ENCODE peak calls at places on chromosomes 4 and X, in five cellular contexts. One of them, this sample, is unnamed.

GRCh38 chr4:6372649-6373525 is 99.5 kb downstream of the PPP2R2C start:
- DNase-seq in stimulated activated CD4-positive, alpha-beta T cell treated with anti-CD3 and anti-CD28 coated beads, Interleukin-2, amount 100 ng/mL, for 48 hours: no peak
- DNase-seq in mucosa of descending colon: peak
- DNase-seq in testis: peak
- DNase-seq in epithelial cell of proximal tubule: no peak
- DNase-seq in this sample: peak

GRCh38 chrX:23919706-23920320 is 12.0 kb downstream of the CXorf58 start:
- DNase-seq in epithelial cell of proximal tubule: no peak
- DNase-seq in mucosa of descending colon: peak
- DNase-seq in stimulated activated CD4-positive, alpha-beta T cell treated with anti-CD3 and anti-CD28 coated beads, Interleukin-2, amount 100 ng/mL, for 48 hours: no peak
- DNase-seq in testis: no peak
- DNase-seq in this sample: no peak

GRCh38 chr4:133320576-133321170 is 171.6 kb downstream of the PCDH10 start:
- DNase-seq in mucosa of descending colon: peak
- DNase-seq in stimulated activated CD4-positive, alpha-beta T cell treated with anti-CD3 and anti-CD28 coated beads, Interleukin-2, amount 100 ng/mL, for 48 hours: no peak
- DNase-seq in testis: peak
- DNase-seq in epithelial cell of proximal tubule: peak
- DNase-seq in this sample: no peak

GRCh38 chr4:110609044-110609750 is 13.7 kb downstream of the PITX2 start:
- DNase-seq in epithelial cell of proximal tubule: no peak
- DNase-seq in stimulated activated CD4-positive, alpha-beta T cell treated with anti-CD3 and anti-CD28 coated beads, Interleukin-2, amount 100 ng/mL, for 48 hours: no peak
- DNase-seq in mucosa of descending colon: no peak
- DNase-seq in testis: no peak
- DNase-seq in this sample: no peak

GRCh38 chr4:113539408-113539807 is 222.1 kb downstream of the CAMK2D start:
- DNase-seq in epithelial cell of proximal tubule: peak
- DNase-seq in testis: no peak
- DNase-seq in stimulated activated CD4-positive, alpha-beta T cell treated with anti-CD3 and anti-CD28 coated beads, Interleukin-2, amount 100 ng/mL, for 48 hours: peak
- DNase-seq in mucosa of descending colon: no peak
- DNase-seq in this sample: no peak

GRCh38 chr4:159504634-159505033 is 401.8 kb downstream of the RAPGEF2 start:
- DNase-seq in stimulated activated CD4-positive, alpha-beta T cell treated with anti-CD3 and anti-CD28 coated beads, Interleukin-2, amount 100 ng/mL, for 48 hours: no peak
- DNase-seq in epithelial cell of proximal tubule: no peak
- DNase-seq in testis: no peak
- DNase-seq in mucosa of descending colon: no peak
- DNase-seq in this sample: no peak

GRCh38 chrX:107729558-107730297 is 45.9 kb downstream of the TSC22D3 start:
- DNase-seq in testis: no peak
- DNase-seq in stimulated activated CD4-positive, alpha-beta T cell treated with anti-CD3 and anti-CD28 coated beads, Interleukin-2, amount 100 ng/mL, for 48 hours: no peak
- DNase-seq in epithelial cell of proximal tubule: no peak
- DNase-seq in mucosa of descending colon: no peak
- DNase-seq in this sample: peak

GRCh38 chr4:74364649-74365491 is at the start of gene EREG:
- DNase-seq in stimulated activated CD4-positive, alpha-beta T cell treated with anti-CD3 and anti-CD28 coated beads, Interleukin-2, amount 100 ng/mL, for 48 hours: no peak
- DNase-seq in testis: peak
- DNase-seq in mucosa of descending colon: peak
- DNase-seq in epithelial cell of proximal tubule: no peak
- DNase-seq in this sample: peak

GRCh38 chr4:155657169-155657568 is 9.5 kb upstream of the GUCY1A1 start:
- DNase-seq in testis: no peak
- DNase-seq in stimulated activated CD4-positive, alpha-beta T cell treated with anti-CD3 and anti-CD28 coated beads, Interleukin-2, amount 100 ng/mL, for 48 hours: no peak
- DNase-seq in epithelial cell of proximal tubule: no peak
- DNase-seq in mucosa of descending colon: no peak
- DNase-seq in this sample: no peak

GRCh38 chrX:129980540-129981206 is 1.8 kb upstream of the BCORL1 start:
- DNase-seq in testis: peak
- DNase-seq in mucosa of descending colon: peak
- DNase-seq in stimulated activated CD4-positive, alpha-beta T cell treated with anti-CD3 and anti-CD28 coated beads, Interleukin-2, amount 100 ng/mL, for 48 hours: no peak
- DNase-seq in epithelial cell of proximal tubule: no peak
- DNase-seq in this sample: peak

GRCh38 chr4:38669233-38669632 is 5.2 kb downstream of the KLF3 start:
- DNase-seq in stimulated activated CD4-positive, alpha-beta T cell treated with anti-CD3 and anti-CD28 coated beads, Interleukin-2, amount 100 ng/mL, for 48 hours: no peak
- DNase-seq in testis: no peak
- DNase-seq in mucosa of descending colon: no peak
- DNase-seq in epithelial cell of proximal tubule: no peak
- DNase-seq in this sample: no peak

GRCh38 chr4:72564184-72564583 is 4.8 kb downstream of the ADAMTS3 start:
- DNase-seq in epithelial cell of proximal tubule: peak
- DNase-seq in mucosa of descending colon: no peak
- DNase-seq in testis: no peak
- DNase-seq in stimulated activated CD4-positive, alpha-beta T cell treated with anti-CD3 and anti-CD28 coated beads, Interleukin-2, amount 100 ng/mL, for 48 hours: no peak
- DNase-seq in this sample: no peak

GRCh38 chrX:139890991-139891700 is 41.7 kb downstream of the ATP11C start:
- DNase-seq in testis: no peak
- DNase-seq in stimulated activated CD4-positive, alpha-beta T cell treated with anti-CD3 and anti-CD28 coated beads, Interleukin-2, amount 100 ng/mL, for 48 hours: no peak
- DNase-seq in mucosa of descending colon: no peak
- DNase-seq in epithelial cell of proximal tubule: peak
- DNase-seq in this sample: no peak

GRCh38 chr4:128854433-128854832 is 44.9 kb downstream of the JADE1 start:
- DNase-seq in testis: no peak
- DNase-seq in epithelial cell of proximal tubule: no peak
- DNase-seq in stimulated activated CD4-positive, alpha-beta T cell treated with anti-CD3 and anti-CD28 coated beads, Interleukin-2, amount 100 ng/mL, for 48 hours: no peak
- DNase-seq in mucosa of descending colon: no peak
- DNase-seq in this sample: no peak

GRCh38 chrX:117397846-117398245 is 718.8 kb downstream of the KLHL13 start:
- DNase-seq in epithelial cell of proximal tubule: no peak
- DNase-seq in mucosa of descending colon: no peak
- DNase-seq in testis: no peak
- DNase-seq in stimulated activated CD4-positive, alpha-beta T cell treated with anti-CD3 and anti-CD28 coated beads, Interleukin-2, amount 100 ng/mL, for 48 hours: no peak
- DNase-seq in this sample: no peak

GRCh38 chrX:8730812-8731578 is 942 bp downstream of the ANOS1 start:
- DNase-seq in mucosa of descending colon: no peak
- DNase-seq in epithelial cell of proximal tubule: no peak
- DNase-seq in testis: peak
- DNase-seq in stimulated activated CD4-positive, alpha-beta T cell treated with anti-CD3 and anti-CD28 coated beads, Interleukin-2, amount 100 ng/mL, for 48 hours: no peak
- DNase-seq in this sample: peak

GRCh38 chr4:141065872-141066271 is 67.4 kb downstream of the RNF150 start:
- DNase-seq in stimulated activated CD4-positive, alpha-beta T cell treated with anti-CD3 and anti-CD28 coated beads, Interleukin-2, amount 100 ng/mL, for 48 hours: no peak
- DNase-seq in epithelial cell of proximal tubule: no peak
- DNase-seq in mucosa of descending colon: no peak
- DNase-seq in testis: no peak
- DNase-seq in this sample: no peak

GRCh38 chrX:109830704-109831206 is 97.7 kb upstream of the ACSL4 start:
- DNase-seq in mucosa of descending colon: no peak
- DNase-seq in stimulated activated CD4-positive, alpha-beta T cell treated with anti-CD3 and anti-CD28 coated beads, Interleukin-2, amount 100 ng/mL, for 48 hours: no peak
- DNase-seq in testis: no peak
- DNase-seq in epithelial cell of proximal tubule: peak
- DNase-seq in this sample: no peak

GRCh38 chrX:69616520-69617203 is 749 bp downstream of the EDA start:
- DNase-seq in stimulated activated CD4-positive, alpha-beta T cell treated with anti-CD3 and anti-CD28 coated beads, Interleukin-2, amount 100 ng/mL, for 48 hours: peak
- DNase-seq in testis: peak
- DNase-seq in mucosa of descending colon: peak
- DNase-seq in epithelial cell of proximal tubule: no peak
- DNase-seq in this sample: peak

GRCh38 chrX:10755477-10756334 is 135.3 kb upstream of the MID1 start:
- DNase-seq in testis: peak
- DNase-seq in epithelial cell of proximal tubule: peak
- DNase-seq in stimulated activated CD4-positive, alpha-beta T cell treated with anti-CD3 and anti-CD28 coated beads, Interleukin-2, amount 100 ng/mL, for 48 hours: no peak
- DNase-seq in mucosa of descending colon: no peak
- DNase-seq in this sample: no peak

GRCh38 chr4:2843909-2844584 is 403 bp downstream of the ADD1 start:
- DNase-seq in mucosa of descending colon: peak
- DNase-seq in epithelial cell of proximal tubule: no peak
- DNase-seq in stimulated activated CD4-positive, alpha-beta T cell treated with anti-CD3 and anti-CD28 coated beads, Interleukin-2, amount 100 ng/mL, for 48 hours: no peak
- DNase-seq in testis: peak
- DNase-seq in this sample: peak

GRCh38 chr4:21948347-21949072 is at the start of gene KCNIP4:
- DNase-seq in stimulated activated CD4-positive, alpha-beta T cell treated with anti-CD3 and anti-CD28 coated beads, Interleukin-2, amount 100 ng/mL, for 48 hours: no peak
- DNase-seq in mucosa of descending colon: no peak
- DNase-seq in epithelial cell of proximal tubule: no peak
- DNase-seq in testis: peak
- DNase-seq in this sample: no peak

GRCh38 chr4:88660446-88661294 is 37.0 kb downstream of the NAP1L5 start:
- DNase-seq in testis: no peak
- DNase-seq in mucosa of descending colon: peak
- DNase-seq in epithelial cell of proximal tubule: no peak
- DNase-seq in stimulated activated CD4-positive, alpha-beta T cell treated with anti-CD3 and anti-CD28 coated beads, Interleukin-2, amount 100 ng/mL, for 48 hours: no peak
- DNase-seq in this sample: no peak

GRCh38 chrX:149504226-149504914 is 736 bp downstream of the IDS start:
- DNase-seq in mucosa of descending colon: no peak
- DNase-seq in epithelial cell of proximal tubule: no peak
- DNase-seq in testis: no peak
- DNase-seq in stimulated activated CD4-positive, alpha-beta T cell treated with anti-CD3 and anti-CD28 coated beads, Interleukin-2, amount 100 ng/mL, for 48 hours: peak
- DNase-seq in this sample: no peak

GRCh38 chr4:163071308-163071707 is 95.4 kb downstream of the NAF1 start:
- DNase-seq in stimulated activated CD4-positive, alpha-beta T cell treated with anti-CD3 and anti-CD28 coated beads, Interleukin-2, amount 100 ng/mL, for 48 hours: no peak
- DNase-seq in testis: no peak
- DNase-seq in epithelial cell of proximal tubule: no peak
- DNase-seq in mucosa of descending colon: no peak
- DNase-seq in this sample: no peak

GRCh38 chr4:10117424-10118354 is 1.1 kb upstream of the WDR1 start:
- DNase-seq in epithelial cell of proximal tubule: no peak
- DNase-seq in mucosa of descending colon: peak
- DNase-seq in stimulated activated CD4-positive, alpha-beta T cell treated with anti-CD3 and anti-CD28 coated beads, Interleukin-2, amount 100 ng/mL, for 48 hours: no peak
- DNase-seq in testis: peak
- DNase-seq in this sample: no peak

GRCh38 chr4:42328978-42329377 is 68.3 kb upstream of the SHISA3 start:
- DNase-seq in mucosa of descending colon: no peak
- DNase-seq in testis: no peak
- DNase-seq in stimulated activated CD4-positive, alpha-beta T cell treated with anti-CD3 and anti-CD28 coated beads, Interleukin-2, amount 100 ng/mL, for 48 hours: no peak
- DNase-seq in epithelial cell of proximal tubule: no peak
- DNase-seq in this sample: no peak

GRCh38 chr4:88027611-88028608 is 20.5 kb downstream of the PKD2 start:
- DNase-seq in stimulated activated CD4-positive, alpha-beta T cell treated with anti-CD3 and anti-CD28 coated beads, Interleukin-2, amount 100 ng/mL, for 48 hours: no peak
- DNase-seq in mucosa of descending colon: no peak
- DNase-seq in epithelial cell of proximal tubule: peak
- DNase-seq in testis: no peak
- DNase-seq in this sample: no peak

GRCh38 chr4:46503739-46504138 is 113.8 kb upstream of the GABRA2 start:
- DNase-seq in mucosa of descending colon: no peak
- DNase-seq in testis: no peak
- DNase-seq in stimulated activated CD4-positive, alpha-beta T cell treated with anti-CD3 and anti-CD28 coated beads, Interleukin-2, amount 100 ng/mL, for 48 hours: no peak
- DNase-seq in epithelial cell of proximal tubule: no peak
- DNase-seq in this sample: no peak

GRCh38 chr4:114373508-114373907 is 225.1 kb upstream of the UGT8 start:
- DNase-seq in mucosa of descending colon: no peak
- DNase-seq in testis: no peak
- DNase-seq in epithelial cell of proximal tubule: no peak
- DNase-seq in stimulated activated CD4-positive, alpha-beta T cell treated with anti-CD3 and anti-CD28 coated beads, Interleukin-2, amount 100 ng/mL, for 48 hours: no peak
- DNase-seq in this sample: no peak

GRCh38 chr4:78070731-78071282 is 13.7 kb downstream of the FRAS1 start:
- DNase-seq in stimulated activated CD4-positive, alpha-beta T cell treated with anti-CD3 and anti-CD28 coated beads, Interleukin-2, amount 100 ng/mL, for 48 hours: no peak
- DNase-seq in epithelial cell of proximal tubule: no peak
- DNase-seq in testis: no peak
- DNase-seq in mucosa of descending colon: no peak
- DNase-seq in this sample: no peak

GRCh38 chr4:9880411-9881197 is 99.2 kb downstream of the DRD5 start:
- DNase-seq in mucosa of descending colon: no peak
- DNase-seq in testis: peak
- DNase-seq in stimulated activated CD4-positive, alpha-beta T cell treated with anti-CD3 and anti-CD28 coated beads, Interleukin-2, amount 100 ng/mL, for 48 hours: no peak
- DNase-seq in epithelial cell of proximal tubule: no peak
- DNase-seq in this sample: no peak

GRCh38 chrX:96984538-96984937 is 100.8 kb downstream of the RPA4 start:
- DNase-seq in mucosa of descending colon: no peak
- DNase-seq in epithelial cell of proximal tubule: no peak
- DNase-seq in testis: no peak
- DNase-seq in stimulated activated CD4-positive, alpha-beta T cell treated with anti-CD3 and anti-CD28 coated beads, Interleukin-2, amount 100 ng/mL, for 48 hours: no peak
- DNase-seq in this sample: no peak

GRCh38 chr4:139282375-139283075 is 2.5 kb upstream of the MGARP start:
- DNase-seq in epithelial cell of proximal tubule: no peak
- DNase-seq in stimulated activated CD4-positive, alpha-beta T cell treated with anti-CD3 and anti-CD28 coated beads, Interleukin-2, amount 100 ng/mL, for 48 hours: no peak
- DNase-seq in mucosa of descending colon: no peak
- DNase-seq in testis: no peak
- DNase-seq in this sample: no peak

GRCh38 chr4:75841641-75842520 is 60.4 kb downstream of the PPEF2 start:
- DNase-seq in epithelial cell of proximal tubule: peak
- DNase-seq in mucosa of descending colon: no peak
- DNase-seq in testis: no peak
- DNase-seq in stimulated activated CD4-positive, alpha-beta T cell treated with anti-CD3 and anti-CD28 coated beads, Interleukin-2, amount 100 ng/mL, for 48 hours: no peak
- DNase-seq in this sample: no peak

GRCh38 chrX:44299177-44299576 is 44.3 kb downstream of the EFHC2 start:
- DNase-seq in epithelial cell of proximal tubule: no peak
- DNase-seq in mucosa of descending colon: no peak
- DNase-seq in testis: no peak
- DNase-seq in stimulated activated CD4-positive, alpha-beta T cell treated with anti-CD3 and anti-CD28 coated beads, Interleukin-2, amount 100 ng/mL, for 48 hours: no peak
- DNase-seq in this sample: no peak

GRCh38 chrX:30215357-30215843 is at the start of gene MAGEB2:
- DNase-seq in testis: peak
- DNase-seq in epithelial cell of proximal tubule: no peak
- DNase-seq in mucosa of descending colon: no peak
- DNase-seq in stimulated activated CD4-positive, alpha-beta T cell treated with anti-CD3 and anti-CD28 coated beads, Interleukin-2, amount 100 ng/mL, for 48 hours: no peak
- DNase-seq in this sample: no peak

GRCh38 chr4:68250151-68250930 is 4.8 kb upstream of the TMPRSS11B start:
- DNase-seq in testis: no peak
- DNase-seq in mucosa of descending colon: no peak
- DNase-seq in epithelial cell of proximal tubule: no peak
- DNase-seq in stimulated activated CD4-positive, alpha-beta T cell treated with anti-CD3 and anti-CD28 coated beads, Interleukin-2, amount 100 ng/mL, for 48 hours: no peak
- DNase-seq in this sample: no peak

GRCh38 chr4:2947926-2948325 is 15.3 kb downstream of the NOP14 start:
- DNase-seq in epithelial cell of proximal tubule: no peak
- DNase-seq in mucosa of descending colon: no peak
- DNase-seq in stimulated activated CD4-positive, alpha-beta T cell treated with anti-CD3 and anti-CD28 coated beads, Interleukin-2, amount 100 ng/mL, for 48 hours: no peak
- DNase-seq in testis: no peak
- DNase-seq in this sample: peak